ENCODE peak calls at places on chromosomes 5 and 9, in five cellular contexts. H, L, J, C and B are unnamed samples.

GRCh38 chr5:18243846-18244245 is 609.6 kb downstream of the TAF11L14 start:
- DNase-seq in J (no peak), L (no peak), H (no peak), C (no peak), B (no peak)

GRCh38 chr5:177094224-177095087 is 7.7 kb downstream of the FGFR4 start:
- DNase-seq in J (no peak), C (peak), L (no peak), H (peak), B (peak)

GRCh38 chr9:137070201-137070905 is at the start of gene SAPCD2:
- DNase-seq in H (peak), J (peak), C (peak), L (peak), B (peak)

GRCh38 chr5:94745786-94746730 is 127.6 kb downstream of the SLF1 start:
- DNase-seq in H (no peak), C (no peak), L (no peak), J (no peak), B (no peak)

GRCh38 chr9:136712690-136713554 is 550 bp downstream of the DIPK1B start:
- DNase-seq in C (peak), J (no peak), L (no peak), H (no peak), B (no peak)

GRCh38 chr5:172276214-172276613 is 7.3 kb downstream of the UBTD2 start:
- DNase-seq in C (no peak), J (no peak), L (no peak), H (no peak), B (no peak)

GRCh38 chr5:53084856-53085255 is 24.7 kb downstream of the MOCS2 start:
- DNase-seq in H (no peak), C (no peak), L (no peak), J (no peak), B (no peak)

GRCh38 chr5:140266471-140267200 is 36.3 kb downstream of the PFDN1 start:
- DNase-seq in J (no peak), C (no peak), H (no peak), L (no peak), B (no peak)

GRCh38 chr9:15295761-15296405 is 11.1 kb downstream of the TTC39B start:
- DNase-seq in H (no peak), C (no peak), L (no peak), J (no peak), B (no peak)

GRCh38 chr5:115209279-115209678 is 39.6 kb upstream of the TRIM36 start:
- DNase-seq in C (no peak), H (peak), L (no peak), J (no peak), B (no peak)

GRCh38 chr5:149895416-149896345 is 48.9 kb downstream of the PDE6A start:
- DNase-seq in L (no peak), C (no peak), J (no peak), H (no peak), B (no peak)

GRCh38 chr5:174523311-174524159 is 200.8 kb upstream of the MSX2 start:
- DNase-seq in L (no peak), C (no peak), H (no peak), J (no peak), B (no peak)

GRCh38 chr5:178839319-178839704 is 20.4 kb upstream of the ZNF354B start:
- DNase-seq in C (peak), H (peak), L (no peak), J (peak), B (peak)

GRCh38 chr5:76583163-76584047 is 39.8 kb downstream of the F2RL2 start:
- DNase-seq in H (no peak), L (no peak), C (no peak), J (peak), B (no peak)

GRCh38 chr9:72041775-72042194 is 18.6 kb downstream of the C9orf57 start:
- DNase-seq in H (peak), C (no peak), L (peak), J (no peak), B (peak)

GRCh38 chr9:73380411-73380810 is 228.7 kb downstream of the ANXA1 start:
- DNase-seq in H (no peak), C (no peak), J (no peak), L (no peak), B (no peak)

GRCh38 chr9:69307446-69308216 is 17.4 kb upstream of the ENTREP1 start:
- DNase-seq in C (peak), L (no peak), J (no peak), H (no peak), B (no peak)
- TF ChIP-seq CTCF in C (no peak), L (no peak), J (no peak), H (no peak), B (peak)

GRCh38 chr5:138078006-138078643 is 5.7 kb upstream of the WNT8A start:
- DNase-seq in J (no peak), L (no peak), H (no peak), C (peak), B (no peak)

GRCh38 chr5:138083702-138084101 is at the start of gene WNT8A:
- DNase-seq in H (no peak), J (no peak), C (no peak), L (no peak), B (no peak)

GRCh38 chr5:138077064-138077696 is 6.7 kb upstream of the WNT8A start:
- DNase-seq in H (peak), C (peak), L (no peak), J (peak), B (peak)

DNA sequence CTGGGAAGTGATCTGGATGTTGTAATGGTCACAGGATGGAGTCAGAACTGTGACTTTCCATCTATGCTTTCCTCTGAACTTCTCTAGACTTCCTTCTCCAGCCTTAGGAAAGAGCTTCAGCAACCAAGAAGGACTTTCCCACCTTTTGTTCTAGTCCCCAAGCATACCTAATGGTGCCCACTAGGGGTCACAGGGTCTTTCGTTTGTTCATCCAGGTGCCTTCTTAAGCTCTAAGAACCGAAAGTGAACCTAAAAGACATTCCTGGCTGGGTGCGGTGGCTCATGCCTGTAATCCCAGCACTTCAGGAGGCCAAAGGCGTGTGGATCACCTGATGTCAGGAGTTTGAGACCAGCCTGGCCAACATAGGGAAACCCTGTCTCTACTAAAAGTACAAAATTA is 1.8 kb upstream of the WNT8A start:
- DNase-seq in H (no peak), C (no peak), L (no peak), J (no peak), B (no peak)
- TF ChIP-seq CTCF in H (no peak), C (peak), L (no peak), J (no peak), B (no peak)

GRCh38 chr5:44334622-44335021 is 54.6 kb downstream of the FGF10 start:
- DNase-seq in J (no peak), C (no peak), L (no peak), H (no peak), B (no peak)

GRCh38 chr5:44336708-44337107 is 52.5 kb downstream of the FGF10 start:
- DNase-seq in H (no peak), J (no peak), L (no peak), C (no peak), B (no peak)

GRCh38 chr5:44331471-44332079 is 57.6 kb downstream of the FGF10 start:
- DNase-seq in L (no peak), J (no peak), H (no peak), C (no peak), B (no peak)

GRCh38 chr5:44329716-44330115 is 59.5 kb downstream of the FGF10 start:
- DNase-seq in L (no peak), C (peak), H (no peak), J (no peak), B (no peak)

DNA sequence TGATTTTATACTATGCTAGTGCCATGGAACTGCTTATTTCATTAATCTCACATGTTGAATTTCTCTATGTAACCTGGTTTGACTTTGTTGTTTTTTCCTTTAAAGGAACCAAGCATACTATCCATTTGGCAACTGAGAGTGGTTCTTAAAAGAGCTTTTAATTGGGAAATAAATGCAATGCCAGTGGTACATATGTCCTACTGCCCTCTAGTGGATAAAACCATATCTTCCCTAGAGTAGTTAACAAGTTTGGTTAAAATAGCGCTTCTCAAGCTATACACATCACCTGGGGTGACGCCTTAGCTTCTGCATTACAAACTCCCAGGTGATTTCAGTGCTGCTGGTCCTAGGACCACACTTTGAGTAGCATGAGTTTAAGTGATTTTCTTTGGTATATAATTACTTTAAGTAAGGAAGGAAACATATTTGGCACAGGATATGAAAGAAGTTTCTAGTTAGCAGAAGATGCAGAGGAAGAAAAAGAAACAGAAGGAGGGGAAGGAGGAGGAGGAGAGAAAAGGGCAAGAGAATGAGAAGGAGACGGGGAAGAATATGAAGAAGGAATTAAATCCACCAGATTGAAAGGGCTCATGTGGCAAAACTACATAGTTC is 56.8 kb downstream of the FGF10 start:
- DNase-seq in H (no peak), C (peak), L (no peak), J (peak), B (no peak)
- TF ChIP-seq CTCF in H (peak), C (peak), L (peak), J (peak), B (peak)

GRCh38 chr9:126564716-126565115 is 49.0 kb upstream of the LMX1B start:
- DNase-seq in J (no peak), H (no peak), C (peak), L (no peak), B (no peak)
- TF ChIP-seq CTCF in J (no peak), H (no peak), C (peak), L (no peak), B (no peak)

GRCh38 chr5:68476854-68477253 is 261.3 kb downstream of the PIK3R1 start:
- DNase-seq in C (no peak), H (no peak), J (no peak), L (no peak), B (no peak)
- TF ChIP-seq CTCF in C (peak), H (no peak), J (no peak), L (peak), B (peak)

DNA sequence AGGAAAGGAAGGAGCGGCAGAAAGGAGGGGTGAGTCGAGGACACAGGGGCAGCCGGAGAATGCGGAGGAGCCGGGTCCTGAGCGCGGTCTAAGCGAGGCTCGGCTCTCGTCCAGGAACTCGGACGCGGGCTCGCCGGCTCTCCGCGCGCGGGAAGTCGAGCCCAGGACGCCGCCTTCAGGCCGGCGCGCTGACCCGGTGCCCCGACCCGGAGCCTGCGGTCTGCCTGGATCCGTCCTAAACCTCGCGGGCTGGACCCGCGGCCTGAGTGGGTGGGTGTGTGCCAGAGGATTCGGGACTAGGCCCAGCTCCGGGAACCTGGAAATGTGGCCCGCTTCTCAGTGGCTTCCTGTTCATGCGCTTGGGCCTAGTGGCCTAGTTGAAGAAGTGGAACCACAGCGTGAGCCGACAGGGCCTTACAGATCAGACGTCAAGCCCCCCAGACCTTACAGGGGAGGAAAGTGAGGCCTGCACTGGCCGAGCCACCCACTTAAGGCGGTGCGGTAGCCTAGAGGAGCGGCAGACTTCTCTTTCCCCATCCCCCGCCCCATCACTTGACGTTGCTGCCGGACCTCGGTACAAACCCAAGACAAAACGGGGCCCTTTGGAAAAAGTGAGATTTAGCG is 1.2 kb downstream of the CDKN2B-AS1 start:
- DNase-seq in J (no peak), C (peak), L (no peak), H (peak), B (peak)
- TF ChIP-seq CTCF in J (no peak), C (peak), L (no peak), H (peak), B (peak)

DNA sequence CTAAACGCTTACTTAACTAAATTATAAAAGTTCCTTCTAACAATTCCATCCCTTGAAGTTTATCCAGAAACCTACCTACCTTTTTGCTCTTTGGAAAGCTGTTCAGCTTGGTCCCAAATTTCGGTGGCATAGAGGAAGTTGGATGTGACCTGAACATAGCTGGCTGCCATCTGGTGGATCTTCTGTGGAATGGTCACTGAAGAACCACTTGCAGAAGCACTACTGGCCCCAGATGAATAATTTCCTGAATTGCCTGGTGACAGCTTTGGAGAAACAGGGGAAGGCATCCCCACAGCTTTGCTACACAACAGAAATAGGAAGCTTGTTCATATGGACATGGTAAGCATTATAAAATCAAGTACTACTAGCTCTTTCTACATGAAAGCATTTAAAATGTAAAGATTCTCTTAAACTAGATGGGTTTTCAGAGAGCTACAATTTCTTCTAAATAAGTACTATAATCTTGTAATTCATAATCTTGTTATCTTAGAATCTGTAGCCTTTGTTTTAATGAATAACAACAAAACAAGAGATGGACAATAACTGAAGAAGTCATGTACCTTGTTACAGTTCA is 9.9 kb downstream of the LEAP2 start:
- DNase-seq in C (peak), H (peak), J (peak), L (no peak), B (no peak)
- TF ChIP-seq CTCF in C (peak), H (peak), J (peak), L (peak), B (peak)

DNA sequence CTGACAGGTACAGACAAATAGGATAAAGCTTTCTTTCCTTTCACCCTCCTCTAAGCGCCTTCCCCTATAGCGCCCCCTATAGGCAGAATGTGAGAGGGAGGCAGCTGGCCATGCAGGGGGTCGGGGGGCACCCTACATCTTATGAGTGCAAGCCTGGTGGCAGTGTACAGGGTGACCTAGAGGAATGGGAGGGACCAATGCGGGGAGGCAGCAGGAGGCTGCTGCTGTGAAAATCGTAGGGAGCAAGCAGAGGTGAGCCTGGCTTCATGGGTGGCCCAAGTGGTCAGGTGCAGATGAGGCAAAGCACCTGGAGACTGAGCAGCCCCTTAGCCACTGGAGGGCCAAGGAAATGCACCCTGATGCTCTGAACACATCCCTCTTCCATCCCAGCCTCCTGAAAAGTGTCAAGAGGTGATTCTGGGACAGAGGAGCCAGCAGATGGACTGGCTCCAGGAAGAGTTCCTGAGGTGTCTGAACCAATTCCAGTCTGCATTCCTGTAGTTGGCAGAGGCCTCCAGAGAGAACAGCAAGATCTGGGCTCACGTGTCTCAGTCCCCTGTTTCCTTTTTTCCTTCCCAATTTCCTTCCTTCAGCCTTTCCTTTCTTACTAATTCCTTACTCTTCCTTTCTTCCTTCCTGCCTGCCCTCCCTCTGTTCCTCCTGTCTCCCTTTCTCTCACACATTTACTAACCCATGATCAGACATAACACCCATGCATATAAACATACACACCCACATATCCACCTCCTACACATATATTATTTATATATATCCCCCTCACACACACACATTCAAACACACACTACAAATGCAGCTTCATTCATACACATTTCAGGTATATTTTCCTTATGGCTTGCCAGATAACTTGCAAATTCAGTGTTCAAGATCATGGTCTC is 32.8 kb upstream of the GALNT10 start:
- DNase-seq in H (no peak), C (peak), L (no peak), J (no peak), B (no peak)
- TF ChIP-seq CTCF in H (peak), C (peak), L (peak), J (no peak), B (peak)

GRCh38 chr9:133342570-133342969 is 5.4 kb downstream of the MED22 start:
- DNase-seq in C (no peak), L (no peak), J (no peak), H (no peak), B (no peak)
- TF ChIP-seq CTCF in C (no peak), L (no peak), J (no peak), H (no peak), B (no peak)

GRCh38 chr9:81410201-81410600 is 279.1 kb downstream of the TLE1 start:
- DNase-seq in C (no peak), J (peak), H (no peak), L (no peak), B (no peak)
- TF ChIP-seq CTCF in C (no peak), J (no peak), H (no peak), L (no peak), B (no peak)